ENCODE peak calls at places on chromosomes 16 and 17, in seven cellular contexts. C is CD4-positive, alpha-beta memory T cell; F is ascending aorta; A is endodermal cell; V is astrocyte; X is iPS DF 6.9; D is left ventricle myocardium inferior. Y is an unnamed sample.

GRCh38 chr17:77419547-77420475 is 279.0 kb downstream of the SEC14L1 start:
- DNase-seq in C (no peak), F (no peak), A (peak; percentile 96), V (peak; percentile 58), X (no peak), D (no peak), Y (no peak)

GRCh38 chr17:7192271-7192937 is 13.2 kb upstream of the ASGR1 start:
- DNase-seq in C (no peak), F (no peak), A (peak; percentile 46), V (no peak), X (no peak), D (no peak), Y (no peak)

GRCh38 chr17:55263565-55264272 is 1.0 kb upstream of the HLF start:
- DNase-seq in C (peak; percentile 29), F (no peak), A (peak; percentile 62), V (no peak), X (no peak), D (no peak), Y (no peak)

GRCh38 chr16:22388101-22388644 is 13.8 kb upstream of the CDR2 start:
- DNase-seq in C (no peak), F (no peak), A (no peak), V (no peak), X (no peak), D (no peak), Y (no peak)

GRCh38 chr16:63442246-63442645 is 1406.0 kb upstream of the CDH8 start:
- DNase-seq in C (no peak), F (no peak), A (no peak), V (no peak), X (no peak), D (no peak), Y (no peak)

GRCh38 chr16:29111421-29111820 is 126.6 kb downstream of the LAT start:
- DNase-seq in C (no peak), F (no peak), A (no peak), V (no peak), X (no peak), D (no peak), Y (no peak)

GRCh38 chr17:35022536-35023063 is 40.9 kb downstream of the RFFL start:
- DNase-seq in C (peak; percentile 62), F (peak; percentile 96), A (no peak), V (peak; percentile 89), X (no peak), D (peak; percentile 68), Y (peak; percentile 67)

GRCh38 chr17:75241502-75241901 is 19.9 kb downstream of the GGA3 start:
- DNase-seq in C (no peak), F (no peak), A (no peak), V (no peak), X (no peak), D (no peak), Y (no peak)

GRCh38 chr17:4710693-4711634 is 532 bp downstream of the ARRB2 start:
- DNase-seq in C (peak; percentile 49), F (no peak), A (no peak), V (no peak), X (no peak), D (no peak), Y (no peak)

GRCh38 chr16:21684199-21684598 is 20.4 kb downstream of the OTOA start:
- DNase-seq in C (peak; percentile 18), F (no peak), A (peak; percentile 80), V (no peak), X (no peak), D (no peak), Y (no peak)

GRCh38 chr16:2834968-2835367 is 4.9 kb downstream of the ZG16B start:
- DNase-seq in C (no peak), F (no peak), A (no peak), V (no peak), X (no peak), D (no peak), Y (no peak)

GRCh38 chr17:76772842-76773521 is 35.1 kb downstream of the MFSD11 start:
- DNase-seq in C (peak; percentile 79), F (no peak), A (peak; percentile 54), V (peak; percentile 86), X (no peak), D (no peak), Y (peak; percentile 76)

GRCh38 chr17:59826741-59827453 is 65.8 kb downstream of the TUBD1 start:
- DNase-seq in C (no peak), F (no peak), A (no peak), V (no peak), X (no peak), D (no peak), Y (no peak)

GRCh38 chr16:18582902-18583301 is 21.0 kb upstream of the NOMO2 start:
- DNase-seq in C (no peak), F (no peak), A (peak; percentile 7), V (no peak), X (no peak), D (no peak), Y (no peak)

GRCh38 chr16:30902070-30902972 is 5.9 kb downstream of the CTF1 start:
- DNase-seq in C (peak; percentile 58), F (peak; percentile 80), A (peak; percentile 88), V (peak; percentile 30), X (no peak), D (peak; percentile 73), Y (no peak)

GRCh38 chr17:76735006-76735405 is 2.1 kb downstream of the SRSF2 start:
- DNase-seq in C (no peak), F (no peak), A (no peak), V (no peak), X (no peak), D (no peak), Y (no peak)

GRCh38 chr17:67772679-67773078 is 52.6 kb upstream of the BPTF start:
- DNase-seq in C (no peak), F (no peak), A (no peak), V (no peak), X (no peak), D (no peak), Y (no peak)

GRCh38 chr17:47699536-47699840 is 5.5 kb downstream of the TBKBP1 start:
- DNase-seq in C (no peak), F (no peak), A (no peak), V (no peak), X (no peak), D (no peak), Y (no peak)

GRCh38 chr17:13346081-13346533 is 255.6 kb downstream of the HS3ST3A1 start:
- DNase-seq in C (no peak), F (no peak), A (peak; percentile 86), V (peak; percentile 97), X (no peak), D (no peak), Y (peak; percentile 90)

GRCh38 chr16:20826039-20826566 is 19.8 kb downstream of the REXO5 start:
- DNase-seq in C (no peak), F (no peak), A (no peak), V (no peak), X (no peak), D (no peak), Y (no peak)

GRCh38 chr17:17315142-17315821 is 12.1 kb downstream of the NT5M start:
- DNase-seq in C (no peak), F (no peak), A (peak; percentile 51), V (no peak), X (no peak), D (no peak), Y (no peak)

GRCh38 chr17:42980766-42981397 is 517 bp downstream of the RUNDC1 start:
- DNase-seq in C (peak; percentile 63), F (no peak), A (peak; percentile 85), V (peak; percentile 58), X (no peak), D (peak; percentile 24), Y (no peak)

GRCh38 chr16:16139061-16139460 is 84.2 kb downstream of the ABCC6 start:
- DNase-seq in C (no peak), F (no peak), A (no peak), V (no peak), X (no peak), D (no peak), Y (no peak)

GRCh38 chr17:79024901-79025737 is 1.1 kb downstream of the C1QTNF1 start:
- DNase-seq in C (no peak), F (peak; percentile 75), A (peak; percentile 48), V (no peak), X (no peak), D (peak; percentile 76), Y (no peak)

GRCh38 chr16:83031524-83031923 is 404.8 kb downstream of the CDH13 start:
- DNase-seq in C (no peak), F (no peak), A (peak; percentile 53), V (no peak), X (no peak), D (no peak), Y (no peak)

DNA sequence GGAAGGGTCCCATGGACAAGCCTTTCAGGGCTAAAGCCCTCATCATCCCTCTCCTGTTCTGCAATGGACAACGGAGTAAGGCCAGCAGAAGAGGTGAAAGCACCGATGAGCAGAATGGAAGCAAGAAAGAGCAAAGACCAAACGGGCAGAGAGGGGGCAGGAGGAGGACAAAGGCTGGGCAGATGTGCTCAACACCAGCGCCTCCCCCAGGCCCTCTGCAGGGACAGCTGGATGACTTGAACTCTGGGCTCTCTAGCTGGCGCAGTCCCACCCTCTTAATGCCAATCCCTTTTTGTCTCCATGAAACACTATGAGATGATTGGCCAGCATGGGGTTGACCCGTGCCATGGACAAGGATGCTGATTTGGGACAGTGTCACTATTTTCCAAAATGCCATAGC is 22.0 kb downstream of the ACLY start:
- DNase-seq in C (no peak), F (no peak), A (no peak), V (no peak), X (no peak), D (no peak), Y (no peak)
- H3K4me3 ChIP-seq in C (no peak overlapping the region), F (no peak overlapping the region), A (no peak overlapping the region), V (no peak overlapping the region), X (no peak overlapping the region), D (no peak overlapping the region), Y (no peak overlapping the region)

DNA sequence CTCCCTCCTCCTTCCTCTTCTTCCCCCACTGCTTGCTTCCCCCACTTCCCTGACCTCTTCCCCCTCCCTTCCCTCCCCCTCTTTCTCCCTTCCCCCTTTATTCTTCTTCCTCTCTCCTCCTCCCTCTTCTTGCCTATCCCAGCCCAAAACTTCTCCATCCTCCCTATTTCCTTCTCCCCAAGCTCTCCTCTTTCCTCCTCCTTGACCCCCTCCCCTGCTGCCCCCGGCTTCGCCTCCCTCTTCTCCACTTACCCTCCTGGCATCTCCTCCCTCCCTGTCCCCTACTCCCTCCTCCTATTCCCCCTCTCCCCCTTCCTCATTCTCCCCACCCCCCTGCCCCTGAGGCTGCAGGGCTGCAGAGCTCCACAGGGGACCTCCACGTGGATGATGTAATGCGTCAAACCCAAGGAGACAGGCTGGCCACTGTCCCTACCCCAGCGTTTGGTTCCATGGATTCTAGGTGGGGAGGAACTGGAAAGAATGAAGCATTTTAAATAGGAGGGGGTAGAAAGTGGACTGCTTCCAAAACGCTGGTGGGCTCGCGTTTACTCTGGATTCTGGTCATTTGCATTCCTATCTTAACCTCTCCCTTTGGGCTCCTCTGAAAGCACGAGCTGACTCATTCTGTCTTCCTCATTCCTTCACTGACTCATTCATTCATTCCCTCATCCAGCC is 687 bp upstream of the COTL1 start:
- DNase-seq in C (no peak), F (peak; percentile 79), A (peak; percentile 93), V (peak; percentile 99), X (no peak), D (no peak), Y (peak; percentile 83)
- H3K4me3 ChIP-seq in C (no peak overlapping the region), F (peak overlapping the region; percentile 51), A (peak overlapping the region; percentile 68), V (no peak overlapping the region), X (peak overlapping the region; percentile 23), D (peak overlapping the region; percentile 86), Y (peak overlapping the region; percentile 37)

GRCh38 chr17:80925668-80926067 is 66.0 kb upstream of the CHMP6 start:
- DNase-seq in C (no peak), F (no peak), A (no peak), V (no peak), X (no peak), D (no peak), Y (no peak)
- H3K4me3 ChIP-seq in C (no peak overlapping the region), F (no peak overlapping the region), A (no peak overlapping the region), V (no peak overlapping the region), X (no peak overlapping the region), D (no peak overlapping the region), Y (no peak overlapping the region)

GRCh38 chr17:66524848-66525247 is 222.4 kb downstream of the PRKCA start:
- DNase-seq in C (no peak), F (no peak), A (peak; percentile 20), V (no peak), X (no peak), D (no peak), Y (no peak)
- H3K4me3 ChIP-seq in C (no peak overlapping the region), F (no peak overlapping the region), A (no peak overlapping the region), V (no peak overlapping the region), X (no peak overlapping the region), D (no peak overlapping the region), Y (no peak overlapping the region)